ENCODE peak calls at places on chromosome 9, in nine cellular contexts. L is ELR; T is epithelial cell of prostate; D is CD8-positive, alpha-beta memory T cell; S is HCT116; U is T1000; V is CD8-positive, alpha-beta T cell; F is T-helper 2 cell; H is activated naive CD4-positive, alpha-beta T cell. X is an unnamed sample.

GRCh38 chr9:110745656-110746055 is 77.1 kb downstream of the MUSK start:
- DNase-seq in T (no peak), D (no peak), F (no peak), L (peak; percentile 37), V (no peak), U (no peak), H (no peak), S (no peak), X (peak; percentile 7)

GRCh38 chr9:133437753-133438531 is 15.8 kb downstream of the ADAMTS13 start:
- DNase-seq in U (no peak), D (no peak), T (no peak), F (no peak), S (no peak), H (no peak), V (no peak), L (no peak), X (peak; percentile 67)

GRCh38 chr9:20725675-20726074 is 41.6 kb downstream of the FOCAD start:
- DNase-seq in D (no peak), L (no peak), U (no peak), T (no peak), F (no peak), H (no peak), S (no peak), V (no peak), X (no peak)

GRCh38 chr9:2620876-2621677 is 510 bp upstream of the VLDLR start:
- DNase-seq in S (no peak), U (peak; percentile 62), F (peak; percentile 77), H (peak; percentile 4), V (peak; percentile 12), D (peak; percentile 28), L (peak; percentile 89), T (peak; percentile 34), X (peak; percentile 82)

GRCh38 chr9:126758916-126759576 is 45.8 kb upstream of the ZBTB43 start:
- DNase-seq in L (no peak), S (no peak), F (no peak), H (no peak), D (no peak), U (no peak), V (no peak), T (no peak), X (no peak)

GRCh38 chr9:86405926-86406325 is 51.7 kb upstream of the TUT7 start:
- DNase-seq in L (peak; percentile 91), F (no peak), U (peak; percentile 28), V (no peak), T (peak; percentile 84), S (peak; percentile 58), D (no peak), H (no peak), X (no peak)

GRCh38 chr9:3526903-3527652 is 1.3 kb upstream of the RFX3 start:
- DNase-seq in V (no peak), U (no peak), T (no peak), D (peak; percentile 82), S (peak; percentile 33), H (no peak), F (peak; percentile 89), L (peak; percentile 35), X (peak; percentile 67)

GRCh38 chr9:38079410-38080105 is 10.5 kb upstream of the SHB start:
- DNase-seq in F (no peak), H (no peak), L (peak; percentile 76), U (no peak), T (no peak), D (no peak), V (no peak), S (no peak), X (no peak)

GRCh38 chr9:116365056-116365471 is 211.5 kb downstream of the PAPPA start:
- DNase-seq in U (peak; percentile 23), S (no peak), F (no peak), V (no peak), L (peak; percentile 47), H (no peak), T (no peak), D (no peak), X (peak; percentile 14)

GRCh38 chr9:136309101-136309801 is 5.4 kb upstream of the CCDC187 start:
- DNase-seq in S (no peak), U (no peak), L (no peak), F (no peak), V (no peak), T (no peak), D (peak; percentile 7), H (no peak), X (peak; percentile 88)

GRCh38 chr9:78280982-78281668 is 15.8 kb upstream of the PSAT1 start:
- DNase-seq in H (no peak), U (no peak), S (no peak), L (no peak), T (no peak), V (no peak), D (no peak), F (no peak), X (peak; percentile 1)

GRCh38 chr9:77469515-77470197 is 178.5 kb downstream of the GNA14 start:
- DNase-seq in V (no peak), H (no peak), S (no peak), D (no peak), U (no peak), F (no peak), L (no peak), T (no peak), X (no peak)

GRCh38 chr9:135606885-135607259 is 32.5 kb downstream of the GLT6D1 start:
- DNase-seq in D (no peak), S (no peak), H (no peak), F (no peak), L (no peak), U (no peak), V (peak; percentile 0), T (no peak), X (no peak)

GRCh38 chr9:137070906-137071275 is 534 bp upstream of the SAPCD2 start:
- DNase-seq in L (no peak), U (no peak), H (no peak), T (no peak), V (no peak), D (no peak), S (no peak), F (no peak), X (peak; percentile 84)

GRCh38 chr9:113624721-113625120 is 161.2 kb downstream of the RGS3 start:
- DNase-seq in F (no peak), V (no peak), T (no peak), S (no peak), D (no peak), H (no peak), L (peak; percentile 93), U (peak; percentile 62), X (no peak)

GRCh38 chr9:28056006-28056405 is 482.7 kb upstream of the C9orf72 start:
- DNase-seq in F (no peak), H (no peak), U (no peak), T (no peak), D (no peak), V (no peak), S (no peak), L (no peak), X (no peak)

GRCh38 chr9:114652776-114653555 is 4.6 kb downstream of the TEX53 start:
- DNase-seq in U (no peak), F (no peak), V (no peak), L (peak; percentile 63), D (no peak), H (no peak), T (no peak), S (no peak), X (no peak)

GRCh38 chr9:111027798-111028197 is 10.5 kb downstream of the LPAR1 start:
- DNase-seq in V (no peak), L (no peak), D (no peak), T (no peak), U (no peak), S (no peak), F (no peak), H (no peak), X (no peak)

GRCh38 chr9:107905313-107906027 is 415.9 kb upstream of the KLF4 start:
- DNase-seq in H (no peak), V (no peak), T (no peak), D (no peak), L (no peak), F (no peak), S (no peak), U (no peak), X (no peak)

GRCh38 chr9:72930828-72931227 is 22.0 kb downstream of the ALDH1A1 start:
- DNase-seq in U (no peak), H (no peak), F (no peak), V (no peak), T (no peak), S (no peak), D (no peak), L (no peak), X (no peak)

GRCh38 chr9:28620011-28620410 is 1046.7 kb upstream of the C9orf72 start:
- DNase-seq in F (no peak), U (no peak), H (no peak), S (no peak), V (no peak), D (no peak), L (no peak), T (no peak), X (peak; percentile 12)

GRCh38 chr9:127554966-127555829 is 56.9 kb upstream of the STXBP1 start:
- DNase-seq in L (no peak), V (no peak), S (no peak), U (no peak), H (no peak), T (no peak), F (no peak), D (no peak), X (no peak)

GRCh38 chr9:99078731-99079130 is 26.2 kb upstream of the TGFBR1 start:
- DNase-seq in D (no peak), V (no peak), U (no peak), F (no peak), T (no peak), S (no peak), L (no peak), H (no peak), X (no peak)

GRCh38 chr9:136833381-136834142 is 8.7 kb upstream of the AJM1 start:
- DNase-seq in S (no peak), H (no peak), L (no peak), F (no peak), V (no peak), D (no peak), U (no peak), T (no peak), X (no peak)

GRCh38 chr9:104069288-104069687 is 24.8 kb upstream of the SMC2 start:
- DNase-seq in V (no peak), T (no peak), D (no peak), L (no peak), U (no peak), H (no peak), F (no peak), S (no peak), X (no peak)

GRCh38 chr9:135567311-135567710 is 5.8 kb downstream of the PAEP start:
- DNase-seq in L (no peak), T (no peak), H (no peak), F (no peak), D (no peak), V (no peak), U (no peak), S (no peak), X (no peak)

GRCh38 chr9:23582836-23583235 is 243.2 kb downstream of the ELAVL2 start:
- DNase-seq in S (no peak), H (no peak), L (no peak), F (no peak), T (peak; percentile 74), U (peak; percentile 11), V (no peak), D (no peak), X (no peak)

GRCh38 chr9:100216178-100216787 is 117.2 kb downstream of the INVS start:
- DNase-seq in F (peak; percentile 62), S (peak; percentile 28), D (peak; percentile 37), U (no peak), L (peak; percentile 68), V (peak; percentile 56), T (peak; percentile 2), H (peak; percentile 4), X (peak; percentile 58)

GRCh38 chr9:76634356-76635054 is 129.7 kb upstream of the PCA3 start:
- DNase-seq in S (peak; percentile 1), T (peak; percentile 27), D (no peak), V (no peak), L (no peak), U (no peak), F (peak; percentile 43), H (no peak), X (peak; percentile 51)

X was measured in DMS53.